ENCODE peak calls at places on chromosomes 11 and 22, in ten cellular contexts. One of them, this sample, is unnamed.

GRCh38 chr11:131536159-131536558 is 165.7 kb downstream of the NTM start:
- DNase-seq in mesothelial cell of epicardium: no peak
- DNase-seq in body of pancreas: no peak
- DNase-seq in stomach: no peak
- DNase-seq in fibroblast of lung: no peak
- DNase-seq in GM12865: no peak
- DNase-seq in sigmoid colon: no peak
- DNase-seq in lower lobe of right lung: no peak
- DNase-seq in colonic mucosa: no peak
- DNase-seq in epithelial cell of esophagus: no peak
- DNase-seq in this sample: no peak

GRCh38 chr11:96246718-96247540 is 96.1 kb downstream of the MAML2 start:
- DNase-seq in GM12865: no peak
- DNase-seq in epithelial cell of esophagus: peak; percentile 69
- DNase-seq in lower lobe of right lung: no peak
- DNase-seq in stomach: no peak
- DNase-seq in colonic mucosa: no peak
- DNase-seq in sigmoid colon: no peak
- DNase-seq in body of pancreas: no peak
- DNase-seq in fibroblast of lung: peak; percentile 88
- DNase-seq in mesothelial cell of epicardium: no peak
- DNase-seq in this sample: no peak

GRCh38 chr22:24588370-24588755 is 4.5 kb downstream of the LRRC75B start:
- DNase-seq in mesothelial cell of epicardium: no peak
- DNase-seq in sigmoid colon: peak; percentile 80
- DNase-seq in GM12865: no peak
- DNase-seq in fibroblast of lung: peak; percentile 15
- DNase-seq in stomach: peak; percentile 78
- DNase-seq in lower lobe of right lung: no peak
- DNase-seq in body of pancreas: peak; percentile 83
- DNase-seq in epithelial cell of esophagus: no peak
- DNase-seq in colonic mucosa: no peak
- DNase-seq in this sample: no peak

GRCh38 chr11:75279273-75279672 is 38.7 kb downstream of the TPBGL start:
- DNase-seq in fibroblast of lung: peak; percentile 39
- DNase-seq in colonic mucosa: no peak
- DNase-seq in GM12865: no peak
- DNase-seq in lower lobe of right lung: no peak
- DNase-seq in mesothelial cell of epicardium: peak; percentile 7
- DNase-seq in epithelial cell of esophagus: no peak
- DNase-seq in sigmoid colon: peak; percentile 27
- DNase-seq in body of pancreas: no peak
- DNase-seq in stomach: no peak
- DNase-seq in this sample: no peak

GRCh38 chr11:127023991-127024390 is 23.4 kb upstream of the KIRREL3 start:
- DNase-seq in body of pancreas: no peak
- DNase-seq in epithelial cell of esophagus: peak; percentile 35
- DNase-seq in GM12865: no peak
- DNase-seq in lower lobe of right lung: no peak
- DNase-seq in mesothelial cell of epicardium: no peak
- DNase-seq in colonic mucosa: no peak
- DNase-seq in sigmoid colon: no peak
- DNase-seq in fibroblast of lung: peak; percentile 6
- DNase-seq in stomach: no peak
- DNase-seq in this sample: no peak

GRCh38 chr22:41799486-41800347 is 762 bp upstream of the CCDC134 start:
- DNase-seq in GM12865: no peak
- DNase-seq in epithelial cell of esophagus: no peak
- DNase-seq in fibroblast of lung: peak; percentile 22
- DNase-seq in stomach: peak; percentile 36
- DNase-seq in colonic mucosa: peak; percentile 39
- DNase-seq in mesothelial cell of epicardium: no peak
- DNase-seq in sigmoid colon: peak; percentile 70
- DNase-seq in lower lobe of right lung: peak; percentile 59
- DNase-seq in body of pancreas: peak; percentile 30
- DNase-seq in this sample: peak; percentile 27

GRCh38 chr11:94662065-94662779 is 95.1 kb downstream of the PIWIL4 start:
- DNase-seq in mesothelial cell of epicardium: no peak
- DNase-seq in body of pancreas: no peak
- DNase-seq in stomach: no peak
- DNase-seq in GM12865: no peak
- DNase-seq in sigmoid colon: no peak
- DNase-seq in colonic mucosa: no peak
- DNase-seq in epithelial cell of esophagus: no peak
- DNase-seq in lower lobe of right lung: no peak
- DNase-seq in fibroblast of lung: no peak
- DNase-seq in this sample: no peak

GRCh38 chr11:66313321-66314185 is 3.3 kb downstream of the CD248 start:
- DNase-seq in lower lobe of right lung: peak; percentile 55
- DNase-seq in mesothelial cell of epicardium: peak; percentile 69
- DNase-seq in GM12865: no peak
- DNase-seq in colonic mucosa: no peak
- DNase-seq in fibroblast of lung: peak; percentile 13
- DNase-seq in stomach: no peak
- DNase-seq in epithelial cell of esophagus: no peak
- DNase-seq in sigmoid colon: no peak
- DNase-seq in body of pancreas: no peak
- DNase-seq in this sample: no peak

DNA sequence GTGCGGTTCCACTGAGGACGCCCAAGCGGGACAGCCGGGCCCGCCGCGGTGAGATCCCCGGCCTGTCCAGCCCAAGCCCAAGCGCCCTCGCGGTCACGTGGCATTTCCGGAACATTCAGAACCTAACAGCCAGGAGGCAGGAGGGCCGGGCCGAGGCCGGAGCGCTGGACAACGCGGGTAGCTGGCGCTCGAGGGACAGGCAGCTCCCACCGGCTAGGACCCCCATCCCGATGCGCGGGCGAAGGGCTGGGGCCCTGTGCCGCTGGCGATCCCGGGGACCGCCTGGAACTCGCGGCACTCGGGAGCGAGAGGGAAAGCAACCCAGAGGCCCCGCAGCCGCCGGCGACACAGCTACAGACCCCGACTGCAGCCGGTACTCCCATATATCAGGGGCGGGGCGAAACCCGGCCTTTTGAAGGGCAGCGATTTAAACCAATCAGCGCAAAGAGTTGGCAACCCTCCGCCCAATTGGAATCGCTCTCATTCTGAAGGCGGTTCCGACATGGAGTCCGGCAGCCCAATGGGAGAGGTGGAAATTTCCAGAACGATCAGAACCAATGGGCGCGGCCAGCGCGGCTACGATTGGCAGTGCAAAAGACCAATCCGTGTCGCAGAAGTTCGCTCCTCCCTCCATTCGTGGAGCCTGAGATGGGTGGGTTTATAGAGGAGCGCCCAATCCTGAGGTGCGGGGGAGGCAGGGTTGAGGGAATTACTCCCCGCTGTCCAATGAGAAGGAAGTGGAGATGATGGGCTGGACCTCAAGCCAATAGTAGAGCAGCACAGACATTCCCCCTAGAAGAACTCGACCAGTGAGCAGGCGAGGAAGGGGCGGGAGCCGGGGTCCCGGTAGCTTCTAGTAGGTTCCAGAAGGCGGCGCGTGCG is at the start of gene STIP1:
- DNase-seq in body of pancreas: peak; percentile 100
- DNase-seq in GM12865: peak; percentile 100
- DNase-seq in colonic mucosa: peak; percentile 99
- DNase-seq in lower lobe of right lung: peak; percentile 100
- DNase-seq in epithelial cell of esophagus: peak; percentile 100
- DNase-seq in stomach: peak; percentile 99
- DNase-seq in sigmoid colon: peak; percentile 100
- DNase-seq in mesothelial cell of epicardium: peak; percentile 98
- DNase-seq in fibroblast of lung: peak; percentile 100
- DNase-seq in this sample: peak; percentile 98
- TF ChIP-seq CTCF in body of pancreas: peak; percentile 66
- TF ChIP-seq CTCF in GM12865: peak; percentile 34
- TF ChIP-seq CTCF in colonic mucosa: no peak
- TF ChIP-seq CTCF in lower lobe of right lung: peak; percentile 51
- TF ChIP-seq CTCF in epithelial cell of esophagus: peak; percentile 55
- TF ChIP-seq CTCF in stomach: peak; percentile 59
- TF ChIP-seq CTCF in sigmoid colon: peak; percentile 55
- TF ChIP-seq CTCF in mesothelial cell of epicardium: no peak
- TF ChIP-seq CTCF in fibroblast of lung: peak; percentile 54
- TF ChIP-seq CTCF in this sample: peak; percentile 22

GRCh38 chr22:19103881-19104821 is 18.1 kb downstream of the DGCR2 start:
- DNase-seq in sigmoid colon: peak; percentile 59
- DNase-seq in mesothelial cell of epicardium: no peak
- DNase-seq in lower lobe of right lung: no peak
- DNase-seq in body of pancreas: peak; percentile 90
- DNase-seq in GM12865: no peak
- DNase-seq in epithelial cell of esophagus: peak; percentile 40
- DNase-seq in stomach: no peak
- DNase-seq in colonic mucosa: no peak
- DNase-seq in fibroblast of lung: peak; percentile 21
- DNase-seq in this sample: no peak

GRCh38 chr22:19106886-19107729 is 15.1 kb downstream of the DGCR2 start:
- DNase-seq in sigmoid colon: no peak
- DNase-seq in mesothelial cell of epicardium: no peak
- DNase-seq in epithelial cell of esophagus: no peak
- DNase-seq in fibroblast of lung: no peak
- DNase-seq in colonic mucosa: no peak
- DNase-seq in body of pancreas: no peak
- DNase-seq in stomach: no peak
- DNase-seq in GM12865: no peak
- DNase-seq in lower lobe of right lung: no peak
- DNase-seq in this sample: no peak

GRCh38 chr22:19105456-19105855 is 16.8 kb downstream of the DGCR2 start:
- DNase-seq in body of pancreas: no peak
- DNase-seq in lower lobe of right lung: no peak
- DNase-seq in fibroblast of lung: no peak
- DNase-seq in GM12865: no peak
- DNase-seq in colonic mucosa: no peak
- DNase-seq in mesothelial cell of epicardium: no peak
- DNase-seq in sigmoid colon: peak; percentile 43
- DNase-seq in stomach: no peak
- DNase-seq in epithelial cell of esophagus: no peak
- DNase-seq in this sample: no peak

GRCh38 chr22:19107730-19108074 is 14.5 kb downstream of the DGCR2 start:
- DNase-seq in mesothelial cell of epicardium: no peak
- DNase-seq in fibroblast of lung: no peak
- DNase-seq in epithelial cell of esophagus: no peak
- DNase-seq in stomach: no peak
- DNase-seq in sigmoid colon: no peak
- DNase-seq in GM12865: no peak
- DNase-seq in lower lobe of right lung: no peak
- DNase-seq in colonic mucosa: no peak
- DNase-seq in body of pancreas: no peak
- DNase-seq in this sample: no peak

GRCh38 chr22:19105867-19106802 is 16.1 kb downstream of the DGCR2 start:
- DNase-seq in stomach: no peak
- DNase-seq in epithelial cell of esophagus: no peak
- DNase-seq in mesothelial cell of epicardium: no peak
- DNase-seq in fibroblast of lung: no peak
- DNase-seq in lower lobe of right lung: no peak
- DNase-seq in GM12865: peak; percentile 51
- DNase-seq in sigmoid colon: peak; percentile 68
- DNase-seq in colonic mucosa: no peak
- DNase-seq in body of pancreas: peak; percentile 37
- DNase-seq in this sample: no peak
- TF ChIP-seq CTCF in stomach: no peak
- TF ChIP-seq CTCF in epithelial cell of esophagus: peak; percentile 18
- TF ChIP-seq CTCF in mesothelial cell of epicardium: no peak
- TF ChIP-seq CTCF in fibroblast of lung: peak; percentile 22
- TF ChIP-seq CTCF in lower lobe of right lung: peak; percentile 26
- TF ChIP-seq CTCF in GM12865: peak; percentile 49
- TF ChIP-seq CTCF in sigmoid colon: no peak
- TF ChIP-seq CTCF in colonic mucosa: no peak
- TF ChIP-seq CTCF in body of pancreas: peak; percentile 26
- TF ChIP-seq CTCF in this sample: peak; percentile 35

DNA sequence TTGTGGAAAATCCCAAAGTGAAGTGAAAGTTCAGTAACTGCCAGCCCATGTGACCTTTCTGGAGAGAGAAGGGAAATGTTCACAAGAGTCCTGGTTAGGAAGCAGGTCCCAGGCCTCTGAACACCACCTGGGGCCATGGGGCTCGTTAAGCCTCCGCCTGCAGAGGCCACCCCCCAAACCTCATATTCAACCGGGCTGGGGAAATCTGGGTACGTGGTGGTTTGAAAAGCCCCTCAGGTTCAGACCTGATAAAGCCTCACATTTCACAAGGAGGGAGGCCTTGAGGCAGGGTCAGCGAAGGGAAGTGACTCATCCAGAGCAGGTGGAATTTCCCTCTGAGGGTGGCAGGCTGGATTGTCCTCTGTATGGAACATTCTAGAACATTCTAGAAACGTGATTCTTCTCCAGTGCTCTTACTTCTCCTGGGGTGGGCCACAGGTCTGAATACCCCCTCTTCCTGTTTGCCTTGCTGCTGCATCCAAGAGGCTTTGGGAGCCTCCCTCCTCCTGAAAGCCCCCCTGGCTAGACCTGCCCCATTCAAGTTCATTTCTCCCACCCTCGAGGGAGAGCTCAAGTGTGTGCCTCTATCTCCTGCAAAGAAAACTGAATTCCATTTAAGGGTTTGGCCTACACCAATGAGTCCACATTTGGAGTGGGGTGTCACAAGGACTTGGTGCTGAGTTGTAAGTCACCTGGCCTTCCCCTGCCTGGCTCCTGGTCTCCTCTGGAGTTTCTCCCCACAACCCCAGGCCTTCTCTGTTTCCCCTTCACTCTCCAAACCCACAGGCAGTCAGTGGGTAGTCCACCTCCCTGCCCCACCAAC is 6.3 kb downstream of the FXYD2 start:
- DNase-seq in fibroblast of lung: peak; percentile 43
- DNase-seq in body of pancreas: no peak
- DNase-seq in colonic mucosa: no peak
- DNase-seq in lower lobe of right lung: peak; percentile 17
- DNase-seq in sigmoid colon: no peak
- DNase-seq in epithelial cell of esophagus: peak; percentile 77
- DNase-seq in stomach: no peak
- DNase-seq in GM12865: peak; percentile 86
- DNase-seq in mesothelial cell of epicardium: no peak
- DNase-seq in this sample: no peak
- TF ChIP-seq CTCF in fibroblast of lung: no peak
- TF ChIP-seq CTCF in body of pancreas: no peak
- TF ChIP-seq CTCF in colonic mucosa: no peak
- TF ChIP-seq CTCF in lower lobe of right lung: peak; percentile 37
- TF ChIP-seq CTCF in sigmoid colon: no peak
- TF ChIP-seq CTCF in epithelial cell of esophagus: no peak
- TF ChIP-seq CTCF in stomach: no peak
- TF ChIP-seq CTCF in GM12865: no peak
- TF ChIP-seq CTCF in mesothelial cell of epicardium: peak; percentile 33
- TF ChIP-seq CTCF in this sample: no peak

GRCh38 chr11:134845474-134846435 is 433.7 kb upstream of the B3GAT1 start:
- DNase-seq in GM12865: no peak
- DNase-seq in stomach: no peak
- DNase-seq in fibroblast of lung: no peak
- DNase-seq in sigmoid colon: no peak
- DNase-seq in lower lobe of right lung: no peak
- DNase-seq in epithelial cell of esophagus: no peak
- DNase-seq in colonic mucosa: no peak
- DNase-seq in mesothelial cell of epicardium: no peak
- DNase-seq in body of pancreas: no peak
- DNase-seq in this sample: no peak

GRCh38 chr11:134849833-134850232 is 437.8 kb upstream of the B3GAT1 start:
- DNase-seq in lower lobe of right lung: no peak
- DNase-seq in stomach: no peak
- DNase-seq in body of pancreas: no peak
- DNase-seq in epithelial cell of esophagus: no peak
- DNase-seq in colonic mucosa: no peak
- DNase-seq in sigmoid colon: no peak
- DNase-seq in GM12865: no peak
- DNase-seq in mesothelial cell of epicardium: no peak
- DNase-seq in fibroblast of lung: no peak
- DNase-seq in this sample: no peak

GRCh38 chr11:134844838-134845237 is 432.8 kb upstream of the B3GAT1 start:
- DNase-seq in stomach: no peak
- DNase-seq in fibroblast of lung: no peak
- DNase-seq in epithelial cell of esophagus: no peak
- DNase-seq in colonic mucosa: no peak
- DNase-seq in body of pancreas: no peak
- DNase-seq in mesothelial cell of epicardium: no peak
- DNase-seq in lower lobe of right lung: no peak
- DNase-seq in GM12865: no peak
- DNase-seq in sigmoid colon: no peak
- DNase-seq in this sample: no peak

GRCh38 chr11:134843735-134844134 is 431.7 kb upstream of the B3GAT1 start:
- DNase-seq in GM12865: no peak
- DNase-seq in fibroblast of lung: no peak
- DNase-seq in stomach: no peak
- DNase-seq in sigmoid colon: no peak
- DNase-seq in mesothelial cell of epicardium: no peak
- DNase-seq in lower lobe of right lung: no peak
- DNase-seq in body of pancreas: no peak
- DNase-seq in colonic mucosa: no peak
- DNase-seq in epithelial cell of esophagus: no peak
- DNase-seq in this sample: no peak

GRCh38 chr11:134846776-134847722 is 435.0 kb upstream of the B3GAT1 start:
- DNase-seq in fibroblast of lung: no peak
- DNase-seq in mesothelial cell of epicardium: no peak
- DNase-seq in stomach: no peak
- DNase-seq in epithelial cell of esophagus: no peak
- DNase-seq in colonic mucosa: no peak
- DNase-seq in lower lobe of right lung: no peak
- DNase-seq in GM12865: no peak
- DNase-seq in sigmoid colon: no peak
- DNase-seq in body of pancreas: no peak
- DNase-seq in this sample: no peak
- TF ChIP-seq CTCF in fibroblast of lung: no peak
- TF ChIP-seq CTCF in mesothelial cell of epicardium: no peak
- TF ChIP-seq CTCF in stomach: no peak
- TF ChIP-seq CTCF in epithelial cell of esophagus: no peak
- TF ChIP-seq CTCF in colonic mucosa: no peak
- TF ChIP-seq CTCF in lower lobe of right lung: no peak
- TF ChIP-seq CTCF in GM12865: no peak
- TF ChIP-seq CTCF in sigmoid colon: no peak
- TF ChIP-seq CTCF in body of pancreas: no peak
- TF ChIP-seq CTCF in this sample: no peak

This sample was measured in progenitor cell of endocrine pancreas.